ENCODE peak calls at places on chromosomes 2 and 18, in eight cellular contexts. F is germinal center, N is GM13977, U is endothelial cell, A is nucleus accumbens, S is kidney glomerular epithelial cell, W is NCI-H460, C is GM04504. Z is an unnamed sample.

GRCh38 chr2:45964226-45964841 is 312.9 kb downstream of the PRKCE start:
- DNase-seq in U (no peak), C (peak), S (peak), W (peak), A (peak), F (no peak), N (no peak), Z (peak)

GRCh38 chr2:222494104-222494739 is 69.9 kb downstream of the SGPP2 start:
- DNase-seq in C (no peak), A (no peak), S (no peak), N (no peak), W (no peak), U (no peak), F (no peak), Z (no peak)

GRCh38 chr2:198657520-198658121 is 800.1 kb downstream of the SATB2 start:
- DNase-seq in S (peak), F (no peak), C (no peak), N (peak), A (peak), U (peak), W (peak), Z (peak)

GRCh38 chr18:46484971-46485370 is 172.0 kb downstream of the LOXHD1 start:
- DNase-seq in N (no peak), U (no peak), S (no peak), A (peak), W (no peak), C (no peak), F (no peak), Z (peak)

GRCh38 chr2:16900405-16901025 is 234.9 kb upstream of the CYRIA start:
- DNase-seq in U (peak), F (no peak), N (peak), C (no peak), W (no peak), A (no peak), S (no peak), Z (peak)

GRCh38 chr18:40841473-40841872 is 1113.6 kb upstream of the PIK3C3 start:
- DNase-seq in U (no peak), S (peak), F (no peak), C (peak), N (no peak), A (no peak), W (no peak), Z (no peak)

GRCh38 chr2:20225294-20226151 is 593 bp upstream of the SDC1 start:
- DNase-seq in W (peak), F (peak), A (peak), N (peak), S (peak), C (no peak), U (peak), Z (no peak)

GRCh38 chr2:35803133-35803532 is 552.4 kb upstream of the CRIM1 start:
- DNase-seq in W (no peak), A (no peak), C (no peak), F (no peak), S (no peak), N (no peak), U (no peak), Z (no peak)

GRCh38 chr2:182949572-182950189 is 83.2 kb upstream of the FRZB start:
- DNase-seq in W (peak), N (no peak), C (no peak), S (no peak), U (no peak), F (no peak), A (no peak), Z (peak)

GRCh38 chr2:21759819-21760218 is 636.1 kb downstream of the TDRD15 start:
- DNase-seq in A (no peak), U (no peak), S (no peak), W (no peak), C (no peak), F (no peak), N (no peak), Z (no peak)

GRCh38 chr2:231670892-231671616 is 37.3 kb upstream of the PTMA start:
- DNase-seq in A (no peak), W (no peak), S (no peak), U (no peak), F (no peak), N (no peak), C (no peak), Z (peak)

GRCh38 chr2:112985090-112985489 is 7.3 kb downstream of the IL36G start:
- DNase-seq in S (no peak), A (no peak), W (no peak), N (no peak), C (no peak), F (no peak), U (no peak), Z (no peak)

GRCh38 chr2:224816816-224817215 is 100.7 kb upstream of the CCDC195 start:
- DNase-seq in C (peak), U (no peak), W (no peak), F (no peak), S (peak), N (no peak), A (no peak), Z (no peak)

GRCh38 chr2:28750316-28751101 is 1.1 kb upstream of the PPP1CB start:
- DNase-seq in W (peak), N (peak), F (peak), S (peak), C (no peak), A (no peak), U (no peak), Z (no peak)

GRCh38 chr2:220916931-220917330 is 655.2 kb downstream of the EPHA4 start:
- DNase-seq in U (no peak), S (peak), F (no peak), C (no peak), A (no peak), W (no peak), N (no peak), Z (no peak)

GRCh38 chr2:155696561-155696960 is 636.0 kb downstream of the NR4A2 start:
- DNase-seq in W (no peak), N (no peak), F (no peak), U (no peak), C (no peak), S (no peak), A (no peak), Z (no peak)

GRCh38 chr18:12304351-12305210 is 3.5 kb upstream of the TUBB6 start:
- DNase-seq in C (no peak), F (no peak), N (no peak), U (no peak), A (no peak), S (peak), W (no peak), Z (no peak)

GRCh38 chr18:21444465-21445023 is 156.0 kb downstream of the ESCO1 start:
- DNase-seq in A (peak), S (peak), W (peak), C (peak), F (no peak), U (peak), N (peak), Z (peak)

GRCh38 chr18:58495202-58495601 is 133.7 kb downstream of the ALPK2 start:
- DNase-seq in U (no peak), S (no peak), F (no peak), W (no peak), A (no peak), N (no peak), C (peak), Z (no peak)

GRCh38 chr2:239870276-239870675 is 154.9 kb downstream of the NDUFA10 start:
- DNase-seq in F (no peak), S (no peak), N (no peak), U (no peak), W (no peak), C (no peak), A (no peak), Z (peak)

GRCh38 chr2:224395646-224396390 is 6.1 kb downstream of the FAM124B start:
- DNase-seq in A (no peak), N (no peak), F (no peak), S (no peak), U (no peak), C (no peak), W (no peak), Z (no peak)

GRCh38 chr18:78319264-78319663 is 660.4 kb upstream of the SALL3 start:
- DNase-seq in F (no peak), N (no peak), C (no peak), W (no peak), U (no peak), A (no peak), S (no peak), Z (no peak)

GRCh38 chr2:36650031-36650430 is 46.5 kb upstream of the VIT start:
- DNase-seq in A (no peak), C (peak), N (peak), W (peak), F (no peak), U (no peak), S (peak), Z (peak)

GRCh38 chr18:58827886-58828285 is 36.8 kb upstream of the ZNF532 start:
- DNase-seq in N (no peak), F (no peak), S (no peak), W (no peak), C (no peak), U (no peak), A (no peak), Z (no peak)

GRCh38 chr2:219912530-219912929 is 285.1 kb downstream of the SLC4A3 start:
- DNase-seq in C (peak), U (no peak), W (no peak), S (peak), A (peak), N (no peak), F (no peak), Z (no peak)

GRCh38 chr2:104733544-104733943 is 120.4 kb upstream of the POU3F3 start:
- DNase-seq in S (no peak), W (no peak), F (peak), C (no peak), U (peak), N (no peak), A (no peak), Z (peak)

GRCh38 chr2:39033980-39034379 is 86.9 kb downstream of the SOS1 start:
- DNase-seq in U (no peak), F (no peak), N (no peak), S (no peak), W (no peak), A (no peak), C (no peak), Z (no peak)

GRCh38 chr2:96914332-96914731 is 44.5 kb upstream of the SEMA4C start:
- DNase-seq in C (no peak), S (no peak), W (no peak), A (no peak), F (no peak), U (no peak), N (no peak), Z (no peak)

GRCh38 chr2:85886585-85886984 is 2.2 kb downstream of the ST3GAL5 start:
- DNase-seq in N (no peak), C (peak), U (no peak), F (no peak), S (peak), W (no peak), A (peak), Z (no peak)

GRCh38 chr2:147683380-147683779 is 161.4 kb upstream of the ACVR2A start:
- DNase-seq in A (no peak), U (no peak), C (no peak), W (no peak), N (no peak), F (no peak), S (no peak), Z (no peak)

GRCh38 chr2:231378028-231378722 is 17.3 kb upstream of the B3GNT7 start:
- DNase-seq in S (no peak), C (no peak), U (no peak), A (no peak), N (no peak), F (no peak), W (no peak), Z (no peak)

GRCh38 chr2:100017633-100018032 is 124.8 kb downstream of the AFF3 start:
- DNase-seq in F (no peak), N (no peak), A (no peak), W (no peak), S (peak), U (no peak), C (peak), Z (no peak)

GRCh38 chr2:95260028-95261023 is 13.9 kb upstream of the PROM2 start:
- DNase-seq in N (no peak), S (no peak), C (no peak), A (no peak), U (no peak), W (no peak), F (no peak), Z (no peak)

GRCh38 chr2:238059505-238059904 is 1.3 kb upstream of the SCLY start:
- DNase-seq in S (no peak), A (no peak), U (no peak), F (no peak), W (no peak), N (no peak), C (no peak), Z (no peak)

GRCh38 chr18:47901624-47902362 is 28.7 kb downstream of the SMAD2 start:
- DNase-seq in C (no peak), F (peak), A (no peak), N (no peak), U (no peak), S (no peak), W (no peak), Z (no peak)

GRCh38 chr18:50172367-50172766 is 22.6 kb downstream of the MYO5B start:
- DNase-seq in A (no peak), N (no peak), W (no peak), U (no peak), C (no peak), F (no peak), S (no peak), Z (no peak)

GRCh38 chr18:25563816-25564370 is 211.9 kb upstream of the ZNF521 start:
- DNase-seq in F (no peak), N (no peak), A (no peak), C (no peak), S (no peak), U (no peak), W (no peak), Z (no peak)

GRCh38 chr2:23513881-23514793 is 129.2 kb downstream of the KLHL29 start:
- DNase-seq in N (no peak), A (peak), F (no peak), U (no peak), C (no peak), S (no peak), W (no peak), Z (no peak)

GRCh38 chr2:202643012-202643858 is 8.5 kb downstream of the FAM117B start:
- DNase-seq in C (no peak), A (no peak), U (no peak), W (no peak), F (peak), S (no peak), N (peak), Z (no peak)